ENCODE peak calls at places on chromosomes 13 and 19, in ten cellular contexts. U is adrenal gland, X is uterus, W is right lobe of liver, K is A549, Q is prostate gland, R is heart left ventricle, A is ovary, D is HCT116, Y is body of pancreas. J is an unnamed sample.

GRCh38 chr13:101614491-101614890 is 162.0 kb downstream of the ITGBL1 start:
- DNase-seq in U (no peak), X (no peak), W (no peak), K (no peak), Q (no peak), R (no peak), A (no peak), D (no peak), Y (no peak), J (no peak)

GRCh38 chr13:94764576-94765321 is 52.4 kb upstream of the SOX21 start:
- DNase-seq in U (no peak), X (no peak), W (no peak), K (no peak), Q (no peak), R (no peak), A (no peak), D (no peak), Y (no peak), J (no peak)

GRCh38 chr13:44758595-44759221 is 182.6 kb upstream of the TSC22D1 start:
- DNase-seq in U (no peak), X (no peak), W (no peak), K (peak; percentile 40), Q (peak; percentile 15), R (no peak), A (no peak), D (no peak), Y (peak; percentile 31), J (no peak)

GRCh38 chr19:30525383-30525782 is 153.2 kb downstream of the ZNF536 start:
- DNase-seq in U (no peak), X (no peak), W (no peak), K (no peak), Q (no peak), R (no peak), A (no peak), D (no peak), Y (no peak), J (no peak)

GRCh38 chr13:41352935-41353801 is 42.1 kb downstream of the NAA16 start:
- DNase-seq in U (no peak), X (no peak), W (no peak), K (peak; percentile 35), Q (no peak), R (peak; percentile 40), A (no peak), D (peak; percentile 62), Y (no peak), J (no peak)

GRCh38 chr13:109159650-109160309 is 530.4 kb downstream of the MYO16 start:
- DNase-seq in U (peak; percentile 29), X (no peak), W (no peak), K (no peak), Q (no peak), R (no peak), A (no peak), D (no peak), Y (no peak), J (no peak)

GRCh38 chr13:23645851-23646250 is 75.6 kb downstream of the TNFRSF19 start:
- DNase-seq in U (no peak), X (no peak), W (no peak), K (no peak), Q (no peak), R (no peak), A (no peak), D (no peak), Y (no peak), J (no peak)

GRCh38 chr19:50181121-50181520 is 18.0 kb upstream of the IZUMO2 start:
- DNase-seq in U (no peak), X (no peak), W (no peak), K (no peak), Q (no peak), R (no peak), A (no peak), D (no peak), Y (no peak), J (no peak)

GRCh38 chr19:17001603-17002183 is 24.9 kb downstream of the CPAMD8 start:
- DNase-seq in U (no peak), X (no peak), W (no peak), K (no peak), Q (no peak), R (peak; percentile 34), A (no peak), D (no peak), Y (no peak), J (no peak)

GRCh38 chr19:1107655-1108261 is 4.0 kb downstream of the GPX4 start:
- DNase-seq in U (no peak), X (no peak), W (no peak), K (no peak), Q (no peak), R (no peak), A (no peak), D (no peak), Y (no peak), J (no peak)

GRCh38 chr19:1106841-1107654 is 3.3 kb downstream of the GPX4 start:
- DNase-seq in U (no peak), X (no peak), W (no peak), K (peak; percentile 86), Q (no peak), R (no peak), A (peak; percentile 42), D (no peak), Y (no peak), J (no peak)

GRCh38 chr19:1105217-1105872 is 1.6 kb downstream of the GPX4 start:
- DNase-seq in U (no peak), X (no peak), W (no peak), K (no peak), Q (no peak), R (no peak), A (peak; percentile 69), D (no peak), Y (no peak), J (no peak)

GRCh38 chr19:1104452-1105216 is 840 bp downstream of the GPX4 start:
- DNase-seq in U (peak; percentile 84), X (peak; percentile 75), W (peak; percentile 88), K (peak; percentile 70), Q (peak; percentile 60), R (peak; percentile 72), A (peak; percentile 81), D (no peak), Y (peak; percentile 69), J (peak; percentile 59)

DNA sequence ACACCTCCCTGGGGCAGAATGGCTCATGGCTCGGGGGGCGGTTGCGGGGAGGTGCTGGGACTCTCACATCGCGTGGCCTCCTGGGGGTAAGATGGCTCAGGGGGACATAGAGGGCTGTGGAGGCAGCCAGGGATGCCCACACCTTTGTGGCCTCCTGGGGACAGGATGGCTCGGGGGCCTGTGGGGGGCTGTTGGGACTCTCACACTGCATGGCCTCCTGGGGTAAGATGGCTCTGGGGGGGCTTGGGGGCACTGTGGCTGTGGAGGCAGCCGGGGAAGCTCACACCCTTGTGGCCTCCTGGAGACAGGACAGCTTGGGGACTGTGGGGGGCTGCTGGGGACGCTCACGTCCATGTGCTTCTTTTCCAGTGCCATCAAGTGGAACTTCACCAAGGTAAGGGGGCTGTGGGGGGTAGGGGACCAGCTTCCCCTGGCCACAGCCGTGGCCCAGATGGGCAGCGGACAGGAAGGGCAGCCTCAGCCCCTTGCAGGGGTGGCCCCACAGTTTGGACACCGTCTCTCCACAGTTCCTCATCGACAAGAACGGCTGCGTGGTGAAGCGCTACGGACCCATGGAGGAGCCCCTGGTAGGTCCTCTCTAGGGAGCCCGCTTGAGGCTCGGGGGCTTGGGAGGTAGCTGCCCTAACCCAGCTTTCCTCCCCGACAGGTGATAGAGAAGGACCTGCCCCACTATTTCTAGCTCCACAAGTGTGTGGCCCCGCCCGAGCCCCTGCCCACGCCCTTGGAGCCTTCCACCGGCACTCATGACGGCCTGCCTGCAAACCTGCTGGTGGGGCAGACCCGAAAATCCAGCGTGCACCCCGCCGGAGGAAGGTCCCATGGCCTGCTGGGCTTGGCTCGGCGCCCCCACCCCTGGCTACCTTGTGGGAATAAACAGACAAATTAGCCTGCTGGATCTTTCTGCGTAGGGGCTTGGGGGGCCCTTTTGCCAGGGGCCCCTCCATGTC is 2.4 kb downstream of the GPX4 start:
- DNase-seq in U (no peak), X (no peak), W (no peak), K (no peak), Q (no peak), R (no peak), A (peak; percentile 58), D (no peak), Y (no peak), J (no peak)
- H3K27ac ChIP-seq in U (peak overlapping the region; percentile 99), X (no peak overlapping the region), W (no peak overlapping the region), K (peak overlapping the region; percentile 78), Q (peak overlapping the region; percentile 99), R (no peak overlapping the region), A (no peak overlapping the region), D (peak overlapping the region; percentile 87), Y (no peak overlapping the region), J (peak overlapping the region; percentile 99)

GRCh38 chr19:47379398-47379938 is 30.4 kb downstream of the DHX34 start:
- DNase-seq in U (no peak), X (no peak), W (no peak), K (no peak), Q (no peak), R (no peak), A (no peak), D (no peak), Y (no peak), J (no peak)

GRCh38 chr19:47376589-47377144 is 27.6 kb downstream of the DHX34 start:
- DNase-seq in U (peak; percentile 56), X (no peak), W (peak; percentile 65), K (no peak), Q (no peak), R (no peak), A (no peak), D (no peak), Y (no peak), J (no peak)

GRCh38 chr19:47378246-47378645 is 29.1 kb downstream of the DHX34 start:
- DNase-seq in U (no peak), X (no peak), W (no peak), K (no peak), Q (no peak), R (no peak), A (no peak), D (no peak), Y (no peak), J (no peak)

GRCh38 chr19:47377208-47377701 is 28.1 kb downstream of the DHX34 start:
- DNase-seq in U (peak; percentile 37), X (no peak), W (peak; percentile 89), K (no peak), Q (no peak), R (peak; percentile 90), A (no peak), D (no peak), Y (peak; percentile 24), J (no peak)

GRCh38 chr19:47377801-47378200 is 28.7 kb downstream of the DHX34 start:
- DNase-seq in U (no peak), X (no peak), W (no peak), K (no peak), Q (no peak), R (no peak), A (no peak), D (no peak), Y (no peak), J (no peak)
- TF ChIP-seq POLR2A in U (no peak), X (no peak), W (no peak), K (no peak), Q (no peak), R (no peak), A (no peak), D (no peak), Y (no peak), J (no peak)

GRCh38 chr19:13152356-13152853 is 2.2 kb downstream of the IER2 start:
- DNase-seq in U (no peak), X (no peak), W (no peak), K (no peak), Q (no peak), R (no peak), A (no peak), D (no peak), Y (no peak), J (peak; percentile 20)
- TF ChIP-seq CTCF in U (no peak), X (no peak), W (no peak), K (no peak), Q (no peak), R (no peak), A (peak; percentile 10), D (no peak), Y (no peak), J (no peak)

GRCh38 chr19:18021121-18021755 is 13.3 kb downstream of the ARRDC2 start:
- DNase-seq in U (peak; percentile 95), X (peak; percentile 71), W (peak; percentile 94), K (peak; percentile 65), Q (peak; percentile 72), R (peak; percentile 93), A (peak; percentile 62), D (no peak), Y (peak; percentile 72), J (peak; percentile 78)
- H3K27ac ChIP-seq in U (peak overlapping the region; percentile 92), X (peak overlapping the region; percentile 61), W (peak overlapping the region; percentile 96), K (peak overlapping the region; percentile 91), Q (peak overlapping the region; percentile 75), R (peak overlapping the region; percentile 96), A (no peak overlapping the region), D (peak overlapping the region; percentile 66), Y (peak overlapping the region; percentile 49), J (peak overlapping the region; percentile 89)